ENCODE peak calls at places on chromosome 14, in six cellular contexts. T is stimulated activated CD8-positive, alpha-beta memory T cell treated with anti-CD3 and anti-CD28 coated beads, Interleukin-2, amount 100 ng/mL, for 48 hours; F is hepatic stellate cell; M is HFFc6; X is iPS-NIHi11; I is right atrium auricular region. K is an unnamed sample.

GRCh38 chr14:91890291-91890749 is 23.0 kb upstream of the TC2N start:
- DNase-seq in T (no peak), F (no peak), M (no peak), X (no peak), I (no peak), K (no peak)

GRCh38 chr14:55807059-55807499 is 227.1 kb downstream of the KTN1 start:
- DNase-seq in T (peak), F (no peak), M (no peak), X (no peak), I (peak), K (peak)

GRCh38 chr14:95514131-95515079 is 2.0 kb downstream of the SYNE3 start:
- DNase-seq in T (no peak), F (no peak), M (no peak), X (peak), I (no peak), K (no peak)

GRCh38 chr14:54549862-54550261 is 17.1 kb upstream of the SAMD4A start:
- DNase-seq in T (no peak), F (no peak), M (no peak), X (peak), I (no peak), K (no peak)

GRCh38 chr14:30621954-30622830 is at the start of gene SCFD1:
- DNase-seq in T (peak), F (peak), M (peak), X (peak), I (peak), K (peak)

GRCh38 chr14:71328183-71328582 is 420.9 kb downstream of the PCNX1 start:
- DNase-seq in T (no peak), F (no peak), M (no peak), X (no peak), I (no peak), K (no peak)

GRCh38 chr14:68702578-68702977 is 90.3 kb downstream of the ZFP36L1 start:
- DNase-seq in T (no peak), F (no peak), M (no peak), X (no peak), I (no peak), K (no peak)

GRCh38 chr14:101290681-101291080 is 270.6 kb upstream of the DIO3 start:
- DNase-seq in T (no peak), F (no peak), M (no peak), X (no peak), I (no peak), K (no peak)

GRCh38 chr14:104315625-104316024 is 177.2 kb downstream of the KIF26A start:
- DNase-seq in T (no peak), F (no peak), M (no peak), X (no peak), I (no peak), K (no peak)

GRCh38 chr14:77663289-77663688 is 44.5 kb downstream of the ALKBH1 start:
- DNase-seq in T (no peak), F (no peak), M (peak), X (no peak), I (no peak), K (no peak)

GRCh38 chr14:61184117-61184516 is 97.0 kb downstream of the TMEM30B start:
- DNase-seq in T (no peak), F (peak), M (peak), X (no peak), I (no peak), K (peak)

GRCh38 chr14:101480747-101481530 is 80.4 kb upstream of the DIO3 start:
- DNase-seq in T (no peak), F (no peak), M (peak), X (no peak), I (no peak), K (no peak)

GRCh38 chr14:70934502-70935134 is 27.4 kb downstream of the PCNX1 start:
- DNase-seq in T (no peak), F (peak), M (peak), X (no peak), I (no peak), K (no peak)

GRCh38 chr14:95533391-95533821 is 1.4 kb upstream of the GLRX5 start:
- DNase-seq in T (no peak), F (no peak), M (peak), X (no peak), I (no peak), K (peak)

GRCh38 chr14:63551338-63551737 is 8.2 kb upstream of the PPP2R5E start:
- DNase-seq in T (no peak), F (peak), M (no peak), X (no peak), I (no peak), K (no peak)

GRCh38 chr14:93116676-93117200 is 1.0 kb upstream of the ITPK1 start:
- DNase-seq in T (no peak), F (no peak), M (no peak), X (no peak), I (no peak), K (no peak)

GRCh38 chr14:46820291-46820690 is 168.7 kb upstream of the RPL10L start:
- DNase-seq in T (no peak), F (no peak), M (no peak), X (no peak), I (no peak), K (no peak)

GRCh38 chr14:39762576-39763401 is 330.6 kb upstream of the FBXO33 start:
- DNase-seq in T (no peak), F (no peak), M (no peak), X (no peak), I (no peak), K (no peak)

GRCh38 chr14:51650721-51651387 is 856 bp upstream of the FRMD6 start:
- DNase-seq in T (no peak), F (no peak), M (no peak), X (no peak), I (no peak), K (no peak)

GRCh38 chr14:104554088-104554607 is 25.4 kb upstream of the C14orf180 start:
- DNase-seq in T (no peak), F (no peak), M (no peak), X (no peak), I (no peak), K (no peak)

GRCh38 chr14:102893452-102893851 is 29.0 kb upstream of the AMN start:
- DNase-seq in T (no peak), F (peak), M (peak), X (no peak), I (no peak), K (peak)

GRCh38 chr14:100712490-100712889 is 14.2 kb upstream of the DLK1 start:
- DNase-seq in T (no peak), F (no peak), M (no peak), X (no peak), I (no peak), K (no peak)

GRCh38 chr14:105495101-105495989 is 4.3 kb downstream of the TEDC1 start:
- DNase-seq in T (no peak), F (no peak), M (no peak), X (no peak), I (no peak), K (no peak)

GRCh38 chr14:94213021-94213420 is 38.9 kb downstream of the PPP4R4 start:
- DNase-seq in T (no peak), F (no peak), M (no peak), X (no peak), I (no peak), K (peak)

GRCh38 chr14:90993792-90994191 is 66.6 kb downstream of the RPS6KA5 start:
- DNase-seq in T (no peak), F (no peak), M (no peak), X (no peak), I (no peak), K (no peak)

GRCh38 chr14:25050494-25051170 is 685 bp upstream of the STXBP6 start:
- DNase-seq in T (no peak), F (peak), M (peak), X (peak), I (no peak), K (peak)

GRCh38 chr14:88481794-88482193 is 73.0 kb downstream of the PTPN21 start:
- DNase-seq in T (no peak), F (no peak), M (no peak), X (no peak), I (no peak), K (no peak)

GRCh38 chr14:32702571-32702970 is 236.1 kb upstream of the NPAS3 start:
- DNase-seq in T (no peak), F (no peak), M (no peak), X (peak), I (peak), K (peak)

GRCh38 chr14:54719406-54719805 is 152.5 kb downstream of the SAMD4A start:
- DNase-seq in T (no peak), F (no peak), M (no peak), X (no peak), I (no peak), K (no peak)

GRCh38 chr14:85336817-85337216 is 193.1 kb upstream of the FLRT2 start:
- DNase-seq in T (no peak), F (no peak), M (no peak), X (no peak), I (no peak), K (peak)

GRCh38 chr14:60655898-60656754 is 6.8 kb upstream of the SIX1 start:
- DNase-seq in T (no peak), F (no peak), M (no peak), X (no peak), I (no peak), K (no peak)

GRCh38 chr14:93009471-93010117 is 86.6 kb downstream of the CHGA start:
- DNase-seq in T (no peak), F (no peak), M (no peak), X (no peak), I (peak), K (no peak)

GRCh38 chr14:61644834-61645233 is 50.5 kb upstream of the HIF1A start:
- DNase-seq in T (no peak), F (no peak), M (no peak), X (peak), I (no peak), K (no peak)

GRCh38 chr14:49942090-49942489 is 49.2 kb downstream of the ARF6 start:
- DNase-seq in T (no peak), F (no peak), M (no peak), X (no peak), I (no peak), K (no peak)

GRCh38 chr14:20811994-20812393 is 9.3 kb upstream of the RNASE1 start:
- DNase-seq in T (no peak), F (no peak), M (no peak), X (no peak), I (no peak), K (no peak)

GRCh38 chr14:75832621-75833297 is 149.0 kb downstream of the TGFB3 start:
- DNase-seq in T (no peak), F (no peak), M (peak), X (no peak), I (no peak), K (peak)